ENCODE peak calls at places on chromosomes 6 and 20, in nine cellular contexts. One of them, this sample, is unnamed. For H3K27me3, the result is how much of the 10 kb centered on the place peaks cover.

GRCh38 chr6:48564036-48564820 is 453.2 kb upstream of the PTCHD4 start:
- DNase-seq in transverse colon: no peak
- DNase-seq in stomach: no peak
- DNase-seq in HepG2: no peak
- DNase-seq in ovary: no peak
- DNase-seq in H1: no peak
- DNase-seq in SK-N-SH: no peak
- DNase-seq in tibial nerve: no peak
- DNase-seq in upper lobe of left lung: no peak
- DNase-seq in this sample: no peak

GRCh38 chr6:50815436-50816114 is 3.1 kb upstream of the TFAP2B start:
- DNase-seq in tibial nerve: no peak
- DNase-seq in ovary: no peak
- DNase-seq in upper lobe of left lung: no peak
- DNase-seq in HepG2: no peak
- DNase-seq in H1: no peak
- DNase-seq in SK-N-SH: no peak
- DNase-seq in stomach: no peak
- DNase-seq in transverse colon: no peak
- DNase-seq in this sample: no peak

GRCh38 chr20:59055302-59055701 is 12.7 kb upstream of the PRELID3B start:
- DNase-seq in upper lobe of left lung: no peak
- DNase-seq in transverse colon: no peak
- DNase-seq in HepG2: no peak
- DNase-seq in SK-N-SH: no peak
- DNase-seq in tibial nerve: no peak
- DNase-seq in H1: no peak
- DNase-seq in ovary: no peak
- DNase-seq in stomach: no peak
- DNase-seq in this sample: no peak

GRCh38 chr6:42315991-42316378 is 98.3 kb upstream of the MRPS10 start:
- DNase-seq in HepG2: peak
- DNase-seq in tibial nerve: no peak
- DNase-seq in H1: peak
- DNase-seq in SK-N-SH: no peak
- DNase-seq in ovary: no peak
- DNase-seq in transverse colon: peak
- DNase-seq in upper lobe of left lung: peak
- DNase-seq in stomach: no peak
- DNase-seq in this sample: no peak

GRCh38 chr6:48080227-48081009 is 30.6 kb downstream of the PTCHD4 start:
- DNase-seq in tibial nerve: no peak
- DNase-seq in transverse colon: no peak
- DNase-seq in ovary: no peak
- DNase-seq in stomach: no peak
- DNase-seq in HepG2: peak
- DNase-seq in SK-N-SH: no peak
- DNase-seq in upper lobe of left lung: no peak
- DNase-seq in H1: no peak
- DNase-seq in this sample: no peak

GRCh38 chr6:31737315-31738047 is 1.2 kb upstream of the CLIC1 start:
- DNase-seq in SK-N-SH: no peak
- DNase-seq in tibial nerve: no peak
- DNase-seq in transverse colon: peak
- DNase-seq in ovary: no peak
- DNase-seq in HepG2: peak
- DNase-seq in stomach: no peak
- DNase-seq in H1: no peak
- DNase-seq in upper lobe of left lung: peak
- DNase-seq in this sample: no peak

GRCh38 chr6:129683606-129684322 is 26.2 kb downstream of the ARHGAP18 start:
- DNase-seq in SK-N-SH: peak
- DNase-seq in stomach: peak
- DNase-seq in transverse colon: peak
- DNase-seq in HepG2: peak
- DNase-seq in tibial nerve: peak
- DNase-seq in ovary: no peak
- DNase-seq in H1: no peak
- DNase-seq in upper lobe of left lung: peak
- DNase-seq in this sample: peak

GRCh38 chr20:44053046-44053445 is 133.9 kb downstream of the JPH2 start:
- DNase-seq in H1: no peak
- DNase-seq in ovary: no peak
- DNase-seq in SK-N-SH: no peak
- DNase-seq in tibial nerve: no peak
- DNase-seq in upper lobe of left lung: no peak
- DNase-seq in transverse colon: no peak
- DNase-seq in stomach: peak
- DNase-seq in HepG2: no peak
- DNase-seq in this sample: no peak

GRCh38 chr6:46521464-46521971 is 30.3 kb upstream of the RCAN2 start:
- DNase-seq in tibial nerve: no peak
- DNase-seq in H1: no peak
- DNase-seq in SK-N-SH: no peak
- DNase-seq in stomach: no peak
- DNase-seq in upper lobe of left lung: no peak
- DNase-seq in HepG2: no peak
- DNase-seq in ovary: no peak
- DNase-seq in transverse colon: no peak
- DNase-seq in this sample: no peak

GRCh38 chr6:150664091-150664490 is 64.4 kb downstream of the PLEKHG1 start:
- DNase-seq in ovary: no peak
- DNase-seq in upper lobe of left lung: no peak
- DNase-seq in SK-N-SH: no peak
- DNase-seq in transverse colon: no peak
- DNase-seq in tibial nerve: no peak
- DNase-seq in HepG2: no peak
- DNase-seq in stomach: no peak
- DNase-seq in H1: no peak
- DNase-seq in this sample: no peak

GRCh38 chr20:63826753-63827152 is 4.3 kb downstream of the ZBTB46 start:
- DNase-seq in H1: no peak
- DNase-seq in tibial nerve: no peak
- DNase-seq in stomach: no peak
- DNase-seq in upper lobe of left lung: no peak
- DNase-seq in transverse colon: no peak
- DNase-seq in ovary: peak
- DNase-seq in HepG2: no peak
- DNase-seq in SK-N-SH: no peak
- DNase-seq in this sample: no peak

GRCh38 chr6:29653452-29654038 is 3.3 kb upstream of the MOG start:
- DNase-seq in H1: no peak
- DNase-seq in stomach: peak
- DNase-seq in upper lobe of left lung: peak
- DNase-seq in HepG2: peak
- DNase-seq in ovary: peak
- DNase-seq in transverse colon: peak
- DNase-seq in tibial nerve: no peak
- DNase-seq in SK-N-SH: peak
- DNase-seq in this sample: no peak

GRCh38 chr20:40668449-40669228 is 20.4 kb downstream of the MAFB start:
- DNase-seq in SK-N-SH: peak
- DNase-seq in upper lobe of left lung: no peak
- DNase-seq in transverse colon: no peak
- DNase-seq in stomach: no peak
- DNase-seq in ovary: no peak
- DNase-seq in H1: no peak
- DNase-seq in HepG2: peak
- DNase-seq in tibial nerve: no peak
- DNase-seq in this sample: no peak

GRCh38 chr20:2871555-2872303 is 1.6 kb upstream of the PTPRA start:
- DNase-seq in SK-N-SH: no peak
- DNase-seq in upper lobe of left lung: no peak
- DNase-seq in stomach: no peak
- DNase-seq in transverse colon: no peak
- DNase-seq in tibial nerve: no peak
- DNase-seq in H1: no peak
- DNase-seq in HepG2: peak
- DNase-seq in ovary: no peak
- DNase-seq in this sample: no peak

GRCh38 chr6:163771180-163771579 is 356.7 kb downstream of the QKI start:
- DNase-seq in upper lobe of left lung: no peak
- DNase-seq in transverse colon: no peak
- DNase-seq in H1: no peak
- DNase-seq in SK-N-SH: no peak
- DNase-seq in stomach: no peak
- DNase-seq in HepG2: no peak
- DNase-seq in ovary: no peak
- DNase-seq in tibial nerve: no peak
- DNase-seq in this sample: no peak

GRCh38 chr6:29447670-29448069 is 8.6 kb downstream of the OR10C1 start:
- DNase-seq in upper lobe of left lung: no peak
- DNase-seq in transverse colon: no peak
- DNase-seq in HepG2: no peak
- DNase-seq in ovary: no peak
- DNase-seq in tibial nerve: no peak
- DNase-seq in SK-N-SH: no peak
- DNase-seq in H1: peak
- DNase-seq in stomach: no peak
- DNase-seq in this sample: no peak

DNA sequence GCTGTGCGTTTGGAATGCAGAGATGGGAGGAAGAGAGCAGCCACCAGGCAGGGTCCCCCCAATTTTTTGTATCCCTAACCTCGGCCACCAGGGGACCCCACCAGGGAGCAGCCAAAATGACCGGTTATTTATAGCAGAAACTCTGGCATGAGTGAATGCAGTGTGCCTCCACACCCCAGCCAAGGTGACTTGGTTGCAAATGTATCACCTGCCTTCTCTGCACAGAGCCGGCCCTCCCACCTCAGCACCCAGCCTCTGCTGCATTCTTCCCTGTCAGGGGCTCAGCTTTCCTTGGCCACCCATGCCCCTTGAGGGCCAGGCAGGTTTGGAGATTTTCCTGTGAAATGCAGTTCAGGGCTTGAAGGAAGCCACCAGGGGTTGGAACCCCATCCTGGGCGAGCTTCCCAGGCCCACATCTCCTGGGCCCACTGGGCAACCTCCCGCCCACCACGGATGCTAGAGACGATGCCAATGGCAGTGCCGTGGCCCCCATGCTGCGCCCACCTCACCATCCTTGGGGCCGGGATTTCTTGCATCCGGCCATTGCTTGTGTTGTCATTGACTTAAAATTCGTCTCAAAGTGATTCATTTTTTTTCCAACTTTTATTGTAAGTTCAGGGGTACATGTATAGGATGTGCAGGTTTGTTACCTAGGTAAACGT is 291.6 kb downstream of the TAF4 start:
- DNase-seq in transverse colon: no peak
- DNase-seq in H1: no peak
- DNase-seq in tibial nerve: no peak
- DNase-seq in ovary: no peak
- DNase-seq in upper lobe of left lung: no peak
- DNase-seq in SK-N-SH: no peak
- DNase-seq in HepG2: no peak
- DNase-seq in stomach: no peak
- DNase-seq in this sample: no peak
- H3K27me3 ChIP-seq in transverse colon: under half
- H3K27me3 ChIP-seq in H1: under half
- H3K27me3 ChIP-seq in tibial nerve: under half
- H3K27me3 ChIP-seq in ovary: under half
- H3K27me3 ChIP-seq in upper lobe of left lung: under half
- H3K27me3 ChIP-seq in SK-N-SH: under half
- H3K27me3 ChIP-seq in HepG2: under half
- H3K27me3 ChIP-seq in stomach: under half
- H3K27me3 ChIP-seq in this sample: under half

DNA sequence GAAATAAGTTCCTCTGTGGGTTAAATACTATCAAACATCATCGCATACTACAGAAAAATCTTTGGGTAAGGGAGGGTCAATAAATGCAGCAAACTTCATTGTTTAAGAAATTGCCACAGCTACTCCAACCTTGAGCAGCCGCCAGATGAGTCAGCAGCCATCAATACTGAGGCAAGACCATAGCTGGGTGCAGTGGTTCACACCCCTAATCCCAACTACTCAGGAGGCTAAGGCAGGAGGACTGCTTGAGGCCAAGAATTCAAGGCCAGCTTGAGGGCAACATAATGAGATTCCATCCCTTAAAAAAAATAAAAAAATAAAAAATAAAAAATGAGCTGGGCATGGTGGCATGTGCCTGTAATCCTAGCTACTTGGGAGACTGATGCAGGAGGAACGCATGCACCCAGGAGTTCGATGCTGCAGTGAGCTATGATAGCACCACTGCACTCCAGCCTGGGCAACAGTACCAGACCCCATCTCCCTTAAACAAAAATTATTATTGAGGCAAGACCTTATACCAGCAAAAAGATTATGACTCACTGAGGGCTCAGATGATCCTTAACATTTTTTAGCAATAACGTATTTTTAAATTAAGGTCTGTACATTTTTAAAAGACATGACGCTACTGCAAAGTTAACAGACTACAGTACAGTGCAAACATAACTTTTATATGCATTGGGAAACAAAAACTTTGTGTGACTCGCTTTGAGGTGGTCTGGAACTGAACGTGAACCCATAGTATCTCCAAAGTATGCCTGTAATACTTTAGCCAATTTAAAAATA is 8.8 kb downstream of the SRPK1 start:
- DNase-seq in upper lobe of left lung: no peak
- DNase-seq in HepG2: no peak
- DNase-seq in transverse colon: no peak
- DNase-seq in H1: no peak
- DNase-seq in tibial nerve: no peak
- DNase-seq in ovary: no peak
- DNase-seq in SK-N-SH: no peak
- DNase-seq in stomach: no peak
- DNase-seq in this sample: no peak
- TF ChIP-seq EP300 in upper lobe of left lung: no peak
- TF ChIP-seq EP300 in HepG2: no peak
- TF ChIP-seq EP300 in transverse colon: no peak
- TF ChIP-seq EP300 in H1: no peak
- TF ChIP-seq EP300 in tibial nerve: no peak
- TF ChIP-seq EP300 in ovary: no peak
- TF ChIP-seq EP300 in SK-N-SH: no peak
- TF ChIP-seq EP300 in stomach: no peak
- TF ChIP-seq EP300 in this sample: no peak

GRCh38 chr20:39047417-39047985 is 85.4 kb downstream of the DHX35 start:
- DNase-seq in upper lobe of left lung: no peak
- DNase-seq in SK-N-SH: no peak
- DNase-seq in transverse colon: no peak
- DNase-seq in H1: no peak
- DNase-seq in stomach: no peak
- DNase-seq in tibial nerve: no peak
- DNase-seq in HepG2: no peak
- DNase-seq in ovary: no peak
- DNase-seq in this sample: no peak
- H3K27me3 ChIP-seq in upper lobe of left lung: under half
- H3K27me3 ChIP-seq in SK-N-SH: under half
- H3K27me3 ChIP-seq in transverse colon: under half
- H3K27me3 ChIP-seq in H1: under half
- H3K27me3 ChIP-seq in stomach: under half
- H3K27me3 ChIP-seq in tibial nerve: under half
- H3K27me3 ChIP-seq in HepG2: under half
- H3K27me3 ChIP-seq in ovary: under half
- H3K27me3 ChIP-seq in this sample: under half

DNA sequence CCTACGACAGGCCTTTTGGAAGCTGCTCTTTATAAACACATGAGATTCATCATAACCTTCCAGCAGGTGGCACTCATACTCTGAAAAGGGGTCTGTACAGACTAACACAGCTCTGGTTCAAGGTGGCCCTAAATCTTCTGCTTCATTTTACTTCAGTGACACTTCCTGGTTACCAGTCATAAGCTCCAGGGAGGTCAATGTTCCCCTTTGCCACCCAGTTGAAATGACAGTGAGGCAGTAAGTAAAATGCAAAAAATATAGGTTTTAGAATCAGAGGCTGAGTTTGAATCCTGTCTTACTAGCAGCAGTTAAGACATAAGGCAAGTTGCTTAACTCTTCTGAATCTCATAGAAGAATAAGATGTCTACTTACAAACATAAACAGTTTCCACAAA is 132.8 kb downstream of the CDK19 start:
- DNase-seq in transverse colon: peak
- DNase-seq in SK-N-SH: peak
- DNase-seq in stomach: peak
- DNase-seq in tibial nerve: no peak
- DNase-seq in upper lobe of left lung: peak
- DNase-seq in HepG2: peak
- DNase-seq in H1: no peak
- DNase-seq in ovary: peak
- DNase-seq in this sample: no peak
- TF ChIP-seq EP300 in transverse colon: no peak
- TF ChIP-seq EP300 in SK-N-SH: no peak
- TF ChIP-seq EP300 in stomach: no peak
- TF ChIP-seq EP300 in tibial nerve: peak
- TF ChIP-seq EP300 in upper lobe of left lung: no peak
- TF ChIP-seq EP300 in HepG2: no peak
- TF ChIP-seq EP300 in H1: no peak
- TF ChIP-seq EP300 in ovary: no peak
- TF ChIP-seq EP300 in this sample: no peak